ENCODE peak calls at places on chromosome 14, in eight cellular contexts. N is NCI-H510A; Z is activated CD4-positive, alpha-beta T cell treated with anti-CD3 and anti-CD28 coated beads for 36 hours; J is ascending aorta; M is HCEC 1CT; K is ACHN; D is COR-L47; O is left colon. Y is an unnamed sample.

GRCh38 chr14:61739133-61739532 is 23.1 kb upstream of the SNAPC1 start:
- DNase-seq in O (no peak), Z (no peak), D (no peak), K (no peak), N (no peak), M (no peak), J (no peak), Y (no peak)

GRCh38 chr14:89469210-89470198 is 52.5 kb upstream of the FOXN3 start:
- DNase-seq in D (no peak), O (no peak), M (no peak), K (no peak), Z (peak), N (no peak), J (no peak), Y (no peak)

GRCh38 chr14:22448905-22449611 is 140.0 kb downstream of the DAD1 start:
- DNase-seq in K (no peak), M (peak), O (no peak), J (no peak), D (no peak), Z (no peak), N (no peak), Y (peak)

GRCh38 chr14:71776463-71777359 is 155.5 kb upstream of the RGS6 start:
- DNase-seq in O (no peak), D (no peak), J (no peak), Z (peak), K (no peak), M (no peak), N (no peak), Y (no peak)

GRCh38 chr14:53331921-53332320 is 178.8 kb upstream of the DDHD1 start:
- DNase-seq in J (no peak), O (no peak), K (no peak), M (no peak), Z (no peak), D (no peak), N (no peak), Y (no peak)

GRCh38 chr14:33812596-33812995 is 138.3 kb downstream of the EGLN3 start:
- DNase-seq in O (no peak), J (no peak), K (no peak), D (no peak), M (no peak), N (no peak), Z (no peak), Y (no peak)

GRCh38 chr14:57736391-57736790 is 129.5 kb downstream of the SLC35F4 start:
- DNase-seq in K (no peak), M (no peak), D (no peak), Z (no peak), J (no peak), O (no peak), N (no peak), Y (no peak)

GRCh38 chr14:97602438-97603117 is 805.4 kb downstream of the VRK1 start:
- DNase-seq in Z (peak), D (no peak), M (no peak), J (no peak), O (peak), K (no peak), N (no peak), Y (no peak)

GRCh38 chr14:63512861-63513260 is 30.3 kb downstream of the PPP2R5E start:
- DNase-seq in J (no peak), K (no peak), O (no peak), D (no peak), N (no peak), M (no peak), Z (no peak), Y (no peak)

GRCh38 chr14:69313176-69313575 is 53.2 kb downstream of the GALNT16 start:
- DNase-seq in Z (no peak), O (no peak), D (no peak), M (no peak), J (no peak), N (no peak), K (no peak), Y (no peak)

GRCh38 chr14:25394356-25394755 is 344.4 kb upstream of the STXBP6 start:
- DNase-seq in K (no peak), J (no peak), M (no peak), O (no peak), N (no peak), Z (no peak), D (peak), Y (no peak)

GRCh38 chr14:44370727-44371126 is 136.4 kb downstream of the FSCB start:
- DNase-seq in N (no peak), K (no peak), O (no peak), M (no peak), Z (no peak), J (no peak), D (peak), Y (no peak)

GRCh38 chr14:85934123-85934885 is 404.4 kb downstream of the FLRT2 start:
- DNase-seq in K (peak), J (no peak), D (peak), O (peak), N (no peak), Z (peak), M (no peak), Y (peak)

GRCh38 chr14:105367116-105368031 is 31.0 kb upstream of the TEX22 start:
- DNase-seq in J (no peak), M (no peak), N (no peak), Z (no peak), O (no peak), D (no peak), K (no peak), Y (no peak)

GRCh38 chr14:75184447-75184846 is 8.0 kb upstream of the TMED10 start:
- DNase-seq in M (peak), J (no peak), O (no peak), D (no peak), N (no peak), K (no peak), Z (no peak), Y (peak)

GRCh38 chr14:101813171-101813759 is 51.8 kb downstream of the PPP2R5C start:
- DNase-seq in O (no peak), N (no peak), M (no peak), D (no peak), K (no peak), Z (no peak), J (no peak), Y (no peak)

GRCh38 chr14:34539407-34540180 is at the start of gene EAPP:
- DNase-seq in D (no peak), K (peak), N (no peak), M (peak), Z (peak), J (peak), O (peak), Y (peak)

GRCh38 chr14:72701610-72702009 is 192.3 kb downstream of the DPF3 start:
- DNase-seq in K (no peak), J (no peak), Z (no peak), M (no peak), N (no peak), O (no peak), D (no peak), Y (no peak)

GRCh38 chr14:37901978-37902377 is 305.7 kb upstream of the SSTR1 start:
- DNase-seq in Z (no peak), K (no peak), M (peak), J (peak), N (no peak), O (no peak), D (no peak), Y (peak)

GRCh38 chr14:105492966-105493871 is 2.2 kb downstream of the TEDC1 start:
- DNase-seq in D (no peak), O (no peak), N (no peak), K (no peak), J (peak), M (no peak), Z (peak), Y (no peak)

GRCh38 chr14:68633131-68633991 is 159.5 kb downstream of the ZFP36L1 start:
- DNase-seq in J (no peak), O (no peak), D (no peak), N (no peak), M (no peak), Z (no peak), K (no peak), Y (peak)

GRCh38 chr14:57486767-57487379 is 6.8 kb downstream of the CCDC198 start:
- DNase-seq in O (no peak), J (no peak), N (no peak), Z (no peak), M (peak), D (peak), K (peak), Y (peak)

GRCh38 chr14:52267501-52268190 is at the start of gene PTGDR:
- DNase-seq in O (peak), N (no peak), J (peak), K (no peak), D (no peak), Z (peak), M (no peak), Y (peak)

GRCh38 chr14:36556811-36557433 is 25.5 kb downstream of the NKX2-8 start:
- DNase-seq in J (no peak), D (peak), K (peak), N (no peak), Z (peak), M (peak), O (peak), Y (peak)

GRCh38 chr14:89667983-89668382 is 250.9 kb upstream of the FOXN3 start:
- DNase-seq in N (no peak), Z (no peak), D (no peak), K (no peak), O (no peak), M (peak), J (no peak), Y (no peak)

GRCh38 chr14:54798465-54799124 is 104.0 kb downstream of the GCH1 start:
- DNase-seq in N (no peak), J (no peak), M (no peak), Z (no peak), D (no peak), O (no peak), K (no peak), Y (no peak)

GRCh38 chr14:23414906-23415820 is 7.1 kb upstream of the MYH6 start:
- DNase-seq in Z (no peak), D (no peak), O (no peak), N (no peak), M (no peak), K (no peak), J (no peak), Y (no peak)

GRCh38 chr14:69685716-69686115 is 74.3 kb downstream of the SUSD6 start:
- DNase-seq in O (peak), D (peak), Z (peak), N (peak), K (peak), M (peak), J (no peak), Y (peak)

GRCh38 chr14:75247286-75247922 is 31.2 kb upstream of the FOS start:
- DNase-seq in K (no peak), J (no peak), O (no peak), D (no peak), Z (peak), N (no peak), M (no peak), Y (no peak)

GRCh38 chr14:50704454-50705010 is 36.4 kb upstream of the SAV1 start:
- DNase-seq in K (no peak), M (no peak), O (no peak), D (no peak), Z (no peak), J (no peak), N (no peak), Y (no peak)

GRCh38 chr14:104425763-104426691 is 153.5 kb upstream of the C14orf180 start:
- DNase-seq in N (no peak), M (no peak), Z (no peak), D (no peak), K (no peak), J (no peak), O (no peak), Y (no peak)

GRCh38 chr14:22721213-22721612 is 45.3 kb upstream of the OXA1L start:
- DNase-seq in N (no peak), M (no peak), J (no peak), O (no peak), K (no peak), D (no peak), Z (no peak), Y (no peak)

GRCh38 chr14:103522649-103523582 is at the start of gene CKB:
- DNase-seq in D (peak), O (peak), N (peak), K (peak), Z (peak), J (peak), M (no peak), Y (no peak)

GRCh38 chr14:34965912-34966311 is 16.9 kb upstream of the SRP54 start:
- DNase-seq in J (no peak), D (no peak), N (no peak), K (no peak), M (no peak), O (no peak), Z (no peak), Y (no peak)

GRCh38 chr14:51006781-51007211 is 62.5 kb upstream of the PYGL start:
- DNase-seq in K (peak), N (no peak), J (peak), M (peak), O (no peak), D (no peak), Z (no peak), Y (peak)

GRCh38 chr14:102917056-102917385 is 5.4 kb upstream of the AMN start:
- DNase-seq in O (no peak), M (no peak), N (no peak), D (no peak), K (no peak), J (no peak), Z (no peak), Y (no peak)

GRCh38 chr14:59358105-59358504 is 107.1 kb downstream of the GPR135 start:
- DNase-seq in M (peak), O (no peak), K (no peak), N (no peak), Z (no peak), D (no peak), J (peak), Y (peak)

GRCh38 chr14:75497191-75497590 is 25.1 kb upstream of the BATF start:
- DNase-seq in K (no peak), M (no peak), Z (peak), J (no peak), D (no peak), O (no peak), N (no peak), Y (no peak)

GRCh38 chr14:59389936-59390335 is 75.2 kb downstream of the GPR135 start:
- DNase-seq in O (no peak), Z (no peak), M (no peak), N (no peak), K (no peak), J (no peak), D (no peak), Y (no peak)